ENCODE peak calls at places on chromosomes 7 and 10, in four cellular contexts. L is adrenal gland, I is T-helper 9 cell, T is amygdala. X is an unnamed sample.

GRCh38 chr10:133335238-133336122 is 1.2 kb downstream of the CALY start:
- DNase-seq in T (no peak), L (peak; percentile 46), I (peak; percentile 91), X (no peak)

GRCh38 chr10:98254234-98254858 is 13.6 kb downstream of the LOXL4 start:
- DNase-seq in L (no peak), I (no peak), T (no peak), X (no peak)

GRCh38 chr10:132993271-132994260 is 51.2 kb upstream of the CFAP46 start:
- DNase-seq in T (no peak), I (no peak), L (no peak), X (no peak)

GRCh38 chr7:150373049-150373801 is 4.6 kb downstream of the REPIN1 start:
- DNase-seq in T (no peak), L (peak; percentile 46), I (no peak), X (no peak)

GRCh38 chr7:129949292-129950133 is 3.2 kb downstream of the UBE2H start:
- DNase-seq in I (no peak), L (peak; percentile 57), T (no peak), X (peak; percentile 17)

GRCh38 chr10:123868058-123868995 is 23.3 kb downstream of the CPXM2 start:
- DNase-seq in L (no peak), T (no peak), I (no peak), X (no peak)

GRCh38 chr7:30660331-30661255 is 21.7 kb downstream of the CRHR2 start:
- DNase-seq in T (no peak), L (no peak), I (no peak), X (no peak)

GRCh38 chr10:74047871-74048270 is 50.0 kb downstream of the VCL start:
- DNase-seq in T (no peak), I (no peak), L (no peak), X (no peak)

GRCh38 chr10:5447611-5448071 is 35.3 kb downstream of the NET1 start:
- DNase-seq in T (no peak), L (no peak), I (no peak), X (peak; percentile 36)

GRCh38 chr10:69461327-69462025 is 10.2 kb downstream of the TSPAN15 start:
- DNase-seq in T (no peak), I (no peak), L (no peak), X (no peak)

GRCh38 chr7:22351878-22352277 is 5.1 kb downstream of the RAPGEF5 start:
- DNase-seq in I (no peak), T (no peak), L (peak; percentile 31), X (no peak)

GRCh38 chr10:101961591-101962498 is 94.1 kb downstream of the ARMH3 start:
- DNase-seq in T (no peak), I (no peak), L (peak; percentile 94), X (no peak)

GRCh38 chr7:135333196-135333595 is 99.6 kb downstream of the STRA8 start:
- DNase-seq in L (no peak), I (no peak), T (no peak), X (no peak)

GRCh38 chr7:151795168-151795754 is 81.7 kb downstream of the PRKAG2 start:
- DNase-seq in T (no peak), I (peak; percentile 24), L (no peak), X (peak; percentile 78)

GRCh38 chr7:115350764-115351163 is 428.9 kb downstream of the MDFIC start:
- DNase-seq in L (no peak), T (no peak), I (no peak), X (no peak)

GRCh38 chr10:12405342-12406320 is 56.3 kb downstream of the CAMK1D start:
- DNase-seq in I (no peak), L (no peak), T (no peak), X (no peak)

GRCh38 chr7:542935-543789 is 23.5 kb upstream of the PDGFA start:
- DNase-seq in T (no peak), L (peak; percentile 72), I (no peak), X (no peak)

GRCh38 chr7:137635132-137635531 is 211.6 kb downstream of the DGKI start:
- DNase-seq in T (no peak), I (no peak), L (no peak), X (no peak)

GRCh38 chr7:133428876-133429275 is 176.0 kb downstream of the EXOC4 start:
- DNase-seq in T (no peak), I (no peak), L (no peak), X (no peak)

X was measured in activated CD4-positive, alpha-beta T cell treated with anti-CD3 and anti-CD28 coated beads, Interleukin-2, amount 50 U/mL, for 24 hours.